ENCODE peak calls at places on chromosomes 7 and 10, in six cellular contexts. I is GM23248, H is mesenchymal stem cell, Z is heart left ventricle, T is mesendoderm, S is body of pancreas. L is an unnamed sample.

GRCh38 chr10:63099734-63100133 is 33.4 kb upstream of the NRBF2 start:
- DNase-seq in I (no peak), S (no peak), Z (no peak), H (no peak), T (no peak), L (no peak)

GRCh38 chr7:45055016-45055415 is 33.8 kb downstream of the NACAD start:
- DNase-seq in T (no peak), S (no peak), H (no peak), Z (no peak), I (no peak), L (no peak)

GRCh38 chr10:123649672-123650071 is 16.5 kb upstream of the GPR26 start:
- DNase-seq in Z (no peak), S (no peak), H (no peak), T (no peak), I (no peak), L (no peak)

GRCh38 chr7:82677493-82677892 is 233.9 kb upstream of the CACNA2D1 start:
- DNase-seq in S (no peak), Z (peak; percentile 32), H (peak; percentile 71), T (peak; percentile 67), I (peak; percentile 36), L (peak; percentile 44)

GRCh38 chr7:147245274-147245673 is 1128.7 kb downstream of the CNTNAP2 start:
- DNase-seq in S (peak; percentile 54), Z (no peak), H (peak; percentile 6), I (peak; percentile 33), T (peak; percentile 74), L (no peak)

GRCh38 chr7:30179016-30179436 is 44.2 kb downstream of the MTURN start:
- DNase-seq in Z (no peak), I (no peak), S (peak; percentile 56), H (peak; percentile 28), T (no peak), L (no peak)

GRCh38 chr7:121049897-121050296 is 61.4 kb downstream of the CPED1 start:
- DNase-seq in T (no peak), S (no peak), I (no peak), Z (no peak), H (no peak), L (no peak)

GRCh38 chr10:98213740-98214139 is 54.3 kb downstream of the LOXL4 start:
- DNase-seq in Z (no peak), T (no peak), I (no peak), S (no peak), H (no peak), L (no peak)

GRCh38 chr7:52696183-52696582 is 339.2 kb upstream of the POM121L12 start:
- DNase-seq in Z (no peak), H (no peak), I (no peak), T (peak; percentile 4), S (no peak), L (no peak)

GRCh38 chr10:86100581-86101061 is 266.0 kb downstream of the GRID1 start:
- DNase-seq in S (no peak), Z (no peak), H (no peak), T (peak; percentile 62), I (peak; percentile 37), L (no peak)

GRCh38 chr10:63631971-63632370 is 110.8 kb downstream of the REEP3 start:
- DNase-seq in H (no peak), T (no peak), S (no peak), Z (no peak), I (peak; percentile 57), L (no peak)

GRCh38 chr7:69982197-69982596 is 383.9 kb downstream of the AUTS2 start:
- DNase-seq in S (no peak), I (peak; percentile 2), T (peak; percentile 11), Z (no peak), H (no peak), L (no peak)

GRCh38 chr10:50293508-50294320 is 42.4 kb upstream of the ASAH2 start:
- DNase-seq in H (no peak), S (no peak), I (no peak), T (no peak), Z (no peak), L (no peak)

GRCh38 chr10:110387617-110387982 is 82.9 kb upstream of the SMNDC1 start:
- DNase-seq in T (no peak), H (no peak), I (no peak), Z (no peak), S (no peak), L (no peak)

DNA sequence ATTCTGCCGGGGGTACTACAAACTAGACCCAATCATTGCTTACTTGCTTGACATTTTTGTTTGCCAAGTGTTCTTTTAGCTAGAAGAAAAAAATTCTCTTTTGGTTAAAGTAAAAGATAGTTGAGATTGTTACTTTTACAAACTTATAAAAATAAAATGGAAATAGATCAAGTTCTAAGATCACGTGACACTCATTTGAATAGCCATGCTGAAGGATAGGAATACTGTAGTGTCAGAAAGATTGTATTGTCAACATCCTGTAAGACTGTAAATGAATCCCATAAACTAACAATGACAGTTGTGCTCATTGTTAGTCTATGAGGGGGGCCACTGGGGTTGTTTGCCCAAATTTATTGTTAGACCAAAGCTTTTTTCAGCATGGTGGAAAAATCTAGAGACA is 10.5 kb downstream of the NRG3 start:
- DNase-seq in Z (no peak), T (no peak), H (no peak), I (no peak), S (no peak), L (no peak)
- H3K4me1 ChIP-seq in Z (no peaks in the 10 kb centered on the region), T (no peaks in the 10 kb centered on the region), H (no peaks in the 10 kb centered on the region), I (no peaks in the 10 kb centered on the region), S (no peaks in the 10 kb centered on the region), L (no peaks in the 10 kb centered on the region)

DNA sequence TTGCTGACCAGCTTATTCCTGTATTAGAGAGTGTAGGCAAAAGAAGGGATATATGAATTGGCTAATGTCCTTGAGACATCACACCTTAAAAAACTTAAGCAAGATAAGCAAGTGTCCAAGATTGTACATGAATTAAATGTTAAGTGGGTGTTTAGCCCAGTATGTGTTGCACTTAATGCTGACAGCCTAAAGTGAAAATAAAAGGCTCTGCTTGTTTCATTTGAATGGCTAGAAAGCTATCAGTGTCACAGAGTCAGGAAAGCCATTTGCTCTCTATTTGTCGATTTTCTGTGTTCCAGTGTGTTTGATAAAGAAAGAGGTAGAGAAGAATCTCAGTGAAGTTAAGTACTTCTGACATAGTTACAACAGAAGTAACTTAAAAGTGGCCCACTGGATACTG is 744.9 kb downstream of the ANKRD7 start:
- DNase-seq in Z (no peak), T (no peak), I (no peak), S (no peak), H (no peak), L (no peak)
- H3K4me1 ChIP-seq in Z (no peaks in the 10 kb centered on the region), T (no peaks in the 10 kb centered on the region), I (no peaks in the 10 kb centered on the region), S (no peaks in the 10 kb centered on the region), H (no peaks in the 10 kb centered on the region), L (no peaks in the 10 kb centered on the region)

GRCh38 chr10:78741541-78741940 is 327.2 kb upstream of the ZMIZ1 start:
- DNase-seq in Z (no peak), H (peak; percentile 71), T (no peak), I (no peak), S (peak; percentile 72), L (no peak)
- H3K4me1 ChIP-seq in Z (peaks cover 29% of the 10 kb centered on the region), H (peaks cover 43% of the 10 kb centered on the region), T (peaks cover 7% of the 10 kb centered on the region), I (no peaks in the 10 kb centered on the region), S (peaks cover 73% of the 10 kb centered on the region), L (peaks cover 7% of the 10 kb centered on the region)

GRCh38 chr7:127390186-127390816 is 2.2 kb downstream of the ZNF800 start:
- DNase-seq in Z (no peak), T (no peak), S (no peak), I (no peak), H (no peak), L (no peak)

GRCh38 chr7:127391591-127392181 is 822 bp downstream of the ZNF800 start:
- DNase-seq in Z (no peak), T (peak; percentile 37), I (peak; percentile 72), H (peak; percentile 53), S (peak; percentile 32), L (peak; percentile 59)

GRCh38 chr7:127392182-127392565 is 334 bp downstream of the ZNF800 start:
- DNase-seq in I (peak; percentile 84), H (peak; percentile 70), S (peak; percentile 67), T (peak; percentile 65), Z (peak; percentile 82), L (peak; percentile 78)

GRCh38 chr7:127389321-127389720 is 3.2 kb downstream of the ZNF800 start:
- DNase-seq in H (no peak), T (no peak), S (no peak), I (no peak), Z (no peak), L (no peak)

DNA sequence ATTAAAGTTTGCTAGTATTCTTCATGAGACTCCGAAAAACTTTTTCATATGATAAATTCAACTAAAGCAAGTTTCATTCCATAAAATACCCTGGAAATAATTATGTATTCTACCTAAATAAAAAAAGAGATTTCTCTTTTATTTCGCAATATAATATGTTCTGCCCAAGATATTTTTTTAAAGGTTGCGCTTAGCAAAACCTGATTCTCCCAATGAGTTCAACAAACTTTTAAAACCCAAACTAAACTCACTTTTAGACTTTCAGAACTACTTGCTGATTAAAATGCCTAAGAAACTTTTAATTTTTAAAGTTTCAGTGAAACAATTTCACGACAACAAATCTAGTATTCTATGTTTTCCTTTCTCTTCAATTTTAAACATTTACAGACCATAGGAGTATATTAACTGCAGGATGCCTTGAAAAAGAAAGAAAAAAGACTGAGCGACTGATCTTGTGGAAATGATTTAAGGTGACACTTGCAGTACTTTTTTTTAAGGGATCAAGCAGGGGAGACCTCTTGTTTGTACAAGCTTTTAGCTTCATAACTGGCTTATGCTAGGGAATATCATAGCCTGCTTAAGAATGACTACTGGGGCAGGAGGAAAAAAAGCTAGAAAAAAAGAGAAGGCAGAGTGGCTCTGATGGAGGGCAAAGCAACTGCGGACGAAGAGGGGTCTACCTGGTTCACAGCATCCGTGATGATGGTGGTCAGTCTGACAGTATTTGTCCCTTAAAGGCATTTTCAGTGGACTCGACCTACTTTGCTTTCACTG is 1.5 kb downstream of the ZNF800 start:
- DNase-seq in H (no peak), Z (no peak), I (no peak), T (no peak), S (no peak), L (no peak)
- H3K4me1 ChIP-seq in H (peaks cover 5% of the 10 kb centered on the region), Z (peaks cover 18% of the 10 kb centered on the region), I (peaks cover 25% of the 10 kb centered on the region), T (no peaks in the 10 kb centered on the region), S (peaks cover 25% of the 10 kb centered on the region), L (peaks cover 58% of the 10 kb centered on the region)

GRCh38 chr7:1024331-1024761 is 20.0 kb upstream of the GPR146 start:
- DNase-seq in S (no peak), Z (no peak), T (no peak), I (no peak), H (no peak), L (no peak)
- H3K4me1 ChIP-seq in S (peaks cover 67% of the 10 kb centered on the region), Z (peaks cover 10% of the 10 kb centered on the region), T (no peaks in the 10 kb centered on the region), I (peaks cover 4% of the 10 kb centered on the region), H (peaks cover 19% of the 10 kb centered on the region), L (peaks cover 17% of the 10 kb centered on the region)

DNA sequence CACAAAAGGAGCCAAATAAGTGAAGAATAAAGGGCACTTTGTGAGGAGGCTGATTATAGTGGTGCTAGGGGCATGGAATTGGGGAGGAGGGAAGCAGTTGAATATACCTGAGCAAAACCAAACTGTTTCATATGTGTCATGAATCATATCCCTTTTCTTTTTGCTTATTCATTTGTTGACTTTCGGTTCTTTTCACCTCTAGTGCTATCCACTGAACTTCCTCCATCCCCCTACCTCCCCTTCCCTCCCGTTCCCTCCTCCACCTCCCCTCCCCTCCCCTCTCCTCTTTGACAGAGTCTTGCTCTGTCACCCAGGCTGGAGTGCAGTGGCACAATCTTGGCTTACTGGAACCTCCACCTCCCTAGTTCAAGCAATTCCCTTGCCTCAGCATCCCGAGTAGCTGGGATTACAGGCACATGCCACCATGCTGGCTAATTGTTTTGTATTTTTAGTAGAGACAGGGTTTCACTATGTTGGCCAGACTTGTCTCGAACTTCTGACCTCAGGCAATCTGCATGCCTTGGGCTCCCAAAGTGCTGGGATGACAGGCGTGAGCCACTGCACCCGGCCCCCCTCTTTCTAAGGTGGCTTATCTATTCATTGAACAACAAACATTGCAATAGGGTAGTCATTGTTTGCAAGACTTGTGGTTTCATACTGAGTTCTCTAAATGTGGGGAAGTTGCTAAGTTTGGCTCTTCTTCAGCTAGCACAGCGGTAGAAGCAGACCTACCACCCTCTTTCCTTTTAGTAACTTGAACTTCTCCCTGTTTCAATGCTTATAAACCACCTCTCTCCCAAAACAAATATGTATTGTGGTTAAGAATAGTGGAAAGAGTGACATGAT is 150.4 kb upstream of the PRPS1L1 start:
- DNase-seq in S (peak; percentile 18), I (no peak), Z (no peak), T (peak; percentile 80), H (peak; percentile 30), L (no peak)
- H3K4me1 ChIP-seq in S (no peaks in the 10 kb centered on the region), I (no peaks in the 10 kb centered on the region), Z (no peaks in the 10 kb centered on the region), T (peaks cover 4% of the 10 kb centered on the region), H (no peaks in the 10 kb centered on the region), L (no peaks in the 10 kb centered on the region)

L was measured in CD4-positive, alpha-beta memory T cell.